ENCODE peak calls at places on chromosomes 11 and 22, in four cellular contexts. R is neuronal stem cell, N is mesenchymal stem cell, M is IMR-90. I is an unnamed sample.

GRCh38 chr22:30214703-30215405 is 31.7 kb downstream of the LIF start:
- DNase-seq in M (no peak), N (no peak), R (no peak), I (peak; percentile 56)

GRCh38 chr11:91263698-91264097 is 960.9 kb upstream of the FAT3 start:
- DNase-seq in M (no peak), N (no peak), R (no peak), I (no peak)

GRCh38 chr11:26951849-26952515 is 41.9 kb upstream of the FIBIN start:
- DNase-seq in N (no peak), M (no peak), R (no peak), I (no peak)

GRCh38 chr11:133181066-133181465 is 351.2 kb downstream of the OPCML start:
- DNase-seq in N (no peak), R (no peak), M (no peak), I (no peak)

GRCh38 chr22:31248138-31248745 is 36.1 kb downstream of the LIMK2 start:
- DNase-seq in M (peak; percentile 94), N (peak; percentile 96), R (peak; percentile 79), I (peak; percentile 94)

GRCh38 chr11:106594751-106595351 is 423.4 kb downstream of the GUCY1A2 start:
- DNase-seq in N (no peak), M (peak; percentile 4), R (no peak), I (peak; percentile 58)

GRCh38 chr11:120610101-120610500 is 98.6 kb downstream of the GRIK4 start:
- DNase-seq in M (no peak), N (no peak), R (no peak), I (no peak)

GRCh38 chr22:46547883-46548244 is 10.4 kb upstream of the CELSR1 start:
- DNase-seq in R (no peak), M (peak; percentile 92), N (peak; percentile 94), I (no peak)

GRCh38 chr11:68480193-68480592 is 19.6 kb downstream of the PPP6R3 start:
- DNase-seq in R (no peak), N (no peak), M (no peak), I (no peak)

GRCh38 chr11:68481579-68482240 is 21.2 kb downstream of the PPP6R3 start:
- DNase-seq in R (no peak), M (no peak), N (no peak), I (no peak)

GRCh38 chr11:68479390-68479789 is 18.8 kb downstream of the PPP6R3 start:
- DNase-seq in N (no peak), M (no peak), R (no peak), I (no peak)

DNA sequence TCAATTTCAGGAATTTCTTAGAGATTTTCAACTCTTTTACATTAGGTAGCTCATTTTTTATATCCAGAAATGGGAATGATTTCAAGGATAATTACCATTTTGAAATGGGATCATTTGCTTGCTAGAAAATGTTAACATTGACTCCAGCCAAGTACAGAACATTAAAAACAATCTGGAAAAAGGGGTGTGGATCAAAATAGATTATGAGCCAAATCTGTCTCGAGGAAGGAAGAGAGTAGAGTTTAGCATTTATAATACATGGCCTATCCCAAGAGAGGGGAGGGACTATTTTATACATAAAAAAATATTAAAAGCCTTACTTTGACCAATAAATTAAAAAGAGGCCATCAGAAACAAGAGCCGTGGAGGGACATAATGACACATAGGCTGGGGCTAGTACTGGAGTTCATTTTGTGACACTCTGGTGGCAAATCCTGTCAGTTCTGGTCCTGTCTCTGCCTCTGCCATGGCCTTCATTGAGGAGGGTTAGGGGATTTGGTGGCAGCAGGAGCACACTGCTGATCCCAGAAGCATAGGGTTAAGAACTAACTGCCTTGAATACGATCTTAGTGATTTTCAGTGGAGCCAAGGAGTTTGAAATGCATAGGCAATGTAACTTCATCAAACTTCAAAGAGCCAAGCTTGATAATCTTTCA is 20.4 kb downstream of the PPP6R3 start:
- DNase-seq in N (no peak), M (no peak), R (no peak), I (no peak)
- H3K4ac ChIP-seq in N (no peak overlapping the region), M (no peak overlapping the region), R (no peak overlapping the region), I (no peak overlapping the region)

GRCh38 chr11:47391711-47392432 is 13.5 kb upstream of the SPI1 start:
- DNase-seq in N (no peak), R (no peak), M (no peak), I (no peak)
- H4K8ac ChIP-seq in N (no peak overlapping the region), R (no peak overlapping the region), M (no peak overlapping the region), I (no peak overlapping the region)

DNA sequence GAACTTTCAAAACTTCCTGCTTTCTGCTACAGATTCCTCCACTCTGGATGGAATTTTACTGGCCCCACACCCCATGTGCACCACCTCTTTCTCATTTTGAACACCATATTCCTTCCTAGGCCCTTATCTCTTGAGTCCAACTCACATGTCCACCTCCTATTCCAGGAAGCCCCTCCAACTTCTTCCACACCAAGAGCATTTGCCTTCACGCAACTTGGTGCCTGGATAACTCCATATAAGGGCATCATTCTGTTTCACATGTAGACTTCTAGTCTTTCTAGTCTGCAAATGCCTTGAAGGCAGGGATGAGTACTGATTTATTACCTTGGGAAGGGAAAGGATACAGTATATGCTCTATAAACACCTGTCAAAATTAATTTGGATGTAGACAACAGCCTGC is 17.5 kb downstream of the GAB2 start:
- DNase-seq in M (no peak), R (no peak), N (no peak), I (no peak)
- H3K4ac ChIP-seq in M (no peak overlapping the region), R (no peak overlapping the region), N (no peak overlapping the region), I (peak overlapping the region; percentile 25)

GRCh38 chr22:25382762-25383161 is 163.3 kb downstream of the CRYBB2 start:
- DNase-seq in M (no peak), N (no peak), R (no peak), I (no peak)
- H4K8ac ChIP-seq in M (no peak overlapping the region), N (no peak overlapping the region), R (no peak overlapping the region), I (no peak overlapping the region)

DNA sequence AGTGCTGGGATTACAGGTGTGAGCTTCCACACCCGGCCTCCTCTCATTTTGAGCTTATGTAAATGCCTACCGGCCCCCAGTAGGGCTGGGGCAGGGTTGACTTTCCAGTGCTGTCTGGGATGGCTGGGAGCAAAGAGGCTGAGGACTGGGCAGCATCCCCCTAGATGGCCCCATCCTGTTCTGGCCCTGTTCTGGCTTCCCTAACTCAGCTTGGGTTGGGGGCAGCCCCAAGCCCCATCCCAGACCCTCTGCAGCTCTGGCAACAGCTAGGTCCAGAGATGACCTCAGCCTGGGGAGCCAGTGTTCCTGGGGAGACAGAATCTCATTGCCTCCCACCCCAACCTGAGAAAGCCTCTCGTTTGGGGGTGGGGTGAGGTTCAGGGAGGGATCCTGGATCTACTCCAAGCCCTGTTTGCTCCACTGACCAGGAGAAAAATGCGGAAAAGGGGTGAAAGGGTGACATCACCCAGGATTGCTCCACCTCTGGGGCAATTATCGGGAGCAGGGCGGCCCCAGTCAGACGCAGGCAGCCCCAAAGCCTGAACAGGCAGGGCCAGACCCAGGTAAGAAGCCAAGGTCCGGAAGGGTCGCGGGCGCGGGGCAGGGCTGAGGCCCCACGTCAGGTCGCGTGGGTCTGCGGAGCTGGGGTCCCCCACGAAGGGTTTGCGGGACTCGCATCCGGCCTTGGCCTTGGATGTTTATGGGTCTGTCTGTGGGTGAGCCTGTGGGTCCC is at the start of gene PNPLA2:
- DNase-seq in R (no peak), M (no peak), N (no peak), I (no peak)
- H3K4ac ChIP-seq in R (peak within 1 kb of the TSS; percentile 37), M (peak within 1 kb of the TSS; percentile 37), N (peak within 1 kb of the TSS; percentile 42), I (no peak within 1 kb of the TSS)

DNA sequence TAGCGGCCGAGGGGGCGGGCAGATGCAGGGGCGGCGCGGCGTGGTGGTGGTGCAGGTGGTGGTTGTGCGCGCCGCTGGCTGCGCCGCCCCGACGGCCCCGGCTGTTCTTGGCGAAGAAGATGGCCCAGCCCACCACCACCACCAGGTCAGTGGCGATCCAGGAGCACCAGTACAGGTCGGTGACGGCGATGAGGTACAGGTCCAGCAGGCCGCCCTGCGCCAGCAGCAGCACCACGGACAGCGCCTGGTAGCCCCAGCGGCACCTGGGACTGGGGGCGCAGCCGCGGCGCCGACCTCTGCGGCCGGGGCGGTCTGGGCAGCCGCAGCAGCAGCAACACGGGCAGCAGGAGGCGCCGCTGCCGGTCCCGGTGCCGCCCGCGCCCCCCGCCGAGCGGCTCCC is 879 bp downstream of the TMEM121B start:
- DNase-seq in N (peak; percentile 42), R (peak; percentile 77), M (peak; percentile 30), I (peak; percentile 93)
- H4K8ac ChIP-seq in N (no peak overlapping the region), R (no peak overlapping the region), M (no peak overlapping the region), I (no peak overlapping the region)

GRCh38 chr22:49037701-49038245 is 789.9 kb downstream of the BRD1 start:
- DNase-seq in N (no peak), M (no peak), R (no peak), I (no peak)

GRCh38 chr22:49036513-49036912 is 791.2 kb downstream of the BRD1 start:
- DNase-seq in N (no peak), R (no peak), M (no peak), I (no peak)

GRCh38 chr22:49033616-49034015 is 794.1 kb downstream of the BRD1 start:
- DNase-seq in N (no peak), R (no peak), M (no peak), I (no peak)

GRCh38 chr22:49034836-49035817 is 792.5 kb downstream of the BRD1 start:
- DNase-seq in R (no peak), M (no peak), N (no peak), I (no peak)

DNA sequence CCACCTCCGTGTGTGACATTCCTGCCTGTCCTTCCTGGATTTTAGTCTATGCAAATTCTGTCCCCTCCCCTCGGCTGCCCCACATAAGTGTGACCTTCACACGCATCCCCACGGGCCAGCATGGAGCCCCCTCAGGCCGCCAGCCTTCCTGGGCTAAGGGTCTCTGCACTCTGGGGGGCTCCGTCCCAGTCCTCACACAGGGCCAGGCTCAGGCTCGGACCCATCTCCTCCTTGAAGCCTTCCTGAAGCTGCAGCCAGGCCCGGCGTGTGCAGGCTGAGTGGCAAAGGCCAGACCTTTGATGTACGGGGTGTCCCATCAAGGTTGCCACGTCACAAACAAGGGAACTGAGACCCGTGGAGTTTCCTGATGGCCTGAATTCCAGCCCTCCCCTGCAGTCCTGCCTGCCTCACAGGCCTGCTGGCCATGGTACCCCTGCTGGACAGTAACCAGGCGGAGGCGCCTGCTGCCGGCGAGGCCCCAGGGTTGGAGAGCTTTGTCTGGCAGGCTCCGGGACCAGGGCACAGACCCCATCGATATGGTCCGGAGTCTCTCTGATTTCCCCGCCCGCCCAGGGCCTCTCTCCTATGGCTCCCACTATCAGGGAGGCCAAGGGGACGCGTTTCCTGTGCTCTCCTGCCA is 791.7 kb downstream of the BRD1 start:
- DNase-seq in M (no peak), N (no peak), R (no peak), I (no peak)
- H3K4ac ChIP-seq in M (no peak overlapping the region), N (no peak overlapping the region), R (no peak overlapping the region), I (no peak overlapping the region)

GRCh38 chr11:110123003-110123402 is 29.8 kb downstream of the ZC3H12C start:
- DNase-seq in R (no peak), N (peak; percentile 42), M (peak; percentile 79), I (no peak)

GRCh38 chr11:110126936-110127335 is 33.7 kb downstream of the ZC3H12C start:
- DNase-seq in R (no peak), M (no peak), N (peak; percentile 27), I (no peak)

GRCh38 chr11:110124605-110125004 is 31.4 kb downstream of the ZC3H12C start:
- DNase-seq in N (no peak), M (no peak), R (no peak), I (no peak)

GRCh38 chr11:110128161-110128560 is 35.0 kb downstream of the ZC3H12C start:
- DNase-seq in R (peak; percentile 72), N (peak; percentile 44), M (peak; percentile 42), I (no peak)

DNA sequence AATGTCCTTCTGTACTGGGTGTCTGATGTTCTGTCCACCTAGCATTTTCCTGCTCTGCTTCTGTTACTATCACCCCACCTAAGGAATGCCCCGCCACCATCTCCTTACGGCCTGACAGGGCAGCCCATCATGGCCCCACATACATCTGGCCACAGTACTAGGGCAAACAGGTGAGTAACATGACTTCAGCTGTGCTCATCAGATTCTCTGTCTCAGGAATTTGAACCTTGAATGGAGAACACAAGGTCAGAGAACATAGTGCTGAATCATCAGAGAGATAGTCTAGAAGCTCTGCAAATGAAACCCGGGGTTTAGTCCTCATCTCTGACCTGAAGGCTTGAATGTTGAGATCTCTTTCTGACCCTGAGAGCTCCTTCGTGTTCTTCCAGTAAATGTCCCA is 32.4 kb downstream of the ZC3H12C start:
- DNase-seq in M (peak; percentile 60), R (no peak), N (peak; percentile 57), I (no peak)
- H4K8ac ChIP-seq in M (no peak overlapping the region), R (no peak overlapping the region), N (peak overlapping the region; percentile 84), I (no peak overlapping the region)

I was measured in H9.